ENCODE peak calls at places on chromosomes 7 and 10, in six cellular contexts. P, V, A, L, T and D are unnamed samples.
A peak's percentile ranks its signal among the peaks of the same experiment; 100 is the strongest.

GRCh38 chr7:17963281-17963680 is 23.0 kb upstream of the SNX13 start:
- DNase-seq in P (no peak), A (peak; percentile 72), L (no peak), T (no peak), V (no peak), D (no peak)

GRCh38 chr10:20858292-20859124 is 38.6 kb downstream of the NEBL start:
- DNase-seq in T (no peak), V (peak; percentile 22), L (peak; percentile 53), P (peak; percentile 22), A (peak; percentile 73), D (no peak)

GRCh38 chr7:15963206-15963605 is 276.7 kb upstream of the MEOX2 start:
- DNase-seq in P (no peak), L (no peak), T (no peak), A (no peak), V (no peak), D (no peak)

GRCh38 chr7:112060625-112061024 is 145.6 kb downstream of the DOCK4 start:
- DNase-seq in L (no peak), P (no peak), A (no peak), V (no peak), T (no peak), D (no peak)

GRCh38 chr10:15719062-15719898 is 442 bp downstream of the ITGA8 start:
- DNase-seq in V (no peak), P (no peak), L (no peak), T (no peak), A (peak; percentile 9), D (no peak)

GRCh38 chr7:1676550-1677071 is 6.5 kb downstream of the ELFN1 start:
- DNase-seq in P (no peak), L (no peak), V (no peak), A (no peak), T (no peak), D (no peak)

GRCh38 chr10:131641231-131641630 is 259.6 kb upstream of the PPP2R2D start:
- DNase-seq in T (no peak), L (no peak), A (no peak), V (no peak), P (no peak), D (peak; percentile 21)

GRCh38 chr10:121928528-121928884 is 675 bp upstream of the ATE1 start:
- DNase-seq in L (peak; percentile 26), V (peak; percentile 52), P (no peak), T (no peak), A (peak; percentile 42), D (no peak)

GRCh38 chr10:35335133-35335532 is 1.2 kb upstream of the CCNY start:
- DNase-seq in A (peak; percentile 36), P (no peak), T (no peak), V (no peak), L (peak; percentile 83), D (no peak)

GRCh38 chr10:121007264-121007663 is 156.1 kb downstream of the WDR11 start:
- DNase-seq in P (no peak), L (no peak), T (no peak), A (no peak), V (no peak), D (no peak)

GRCh38 chr7:14040528-14040927 is 51.1 kb upstream of the ETV1 start:
- DNase-seq in P (no peak), V (no peak), T (no peak), A (no peak), L (no peak), D (no peak)

GRCh38 chr10:75265856-75266255 is 30.1 kb upstream of the COMTD1 start:
- DNase-seq in T (no peak), L (no peak), A (no peak), P (no peak), V (no peak), D (no peak)

GRCh38 chr10:75266945-75267344 is 31.2 kb upstream of the COMTD1 start:
- DNase-seq in P (no peak), A (no peak), T (no peak), V (no peak), L (peak; percentile 75), D (no peak)

GRCh38 chr10:75263806-75264205 is 28.0 kb upstream of the COMTD1 start:
- DNase-seq in V (no peak), A (no peak), P (no peak), L (no peak), T (no peak), D (no peak)

GRCh38 chr10:75260990-75261389 is 25.2 kb upstream of the COMTD1 start:
- DNase-seq in L (no peak), T (no peak), A (no peak), P (no peak), V (no peak), D (no peak)

GRCh38 chr10:75261813-75262725 is 26.3 kb upstream of the COMTD1 start:
- DNase-seq in A (no peak), L (peak; percentile 87), P (no peak), T (no peak), V (no peak), D (no peak)
- TF ChIP-seq CTCF in A (no peak), L (no peak), P (no peak), T (no peak), V (no peak), D (no peak)

GRCh38 chr7:73307436-73307835 is 1.2 kb downstream of the NSUN5 start:
- DNase-seq in P (no peak), T (no peak), A (no peak), V (no peak), L (no peak), D (no peak)
- H3K4me3 ChIP-seq in P (peak overlapping the region; percentile 67), T (no peak overlapping the region), A (no peak overlapping the region), V (peak overlapping the region; percentile 82), L (peak overlapping the region; percentile 86), D (no peak overlapping the region)

GRCh38 chr10:81116201-81116600 is 578.5 kb downstream of the SH2D4B start:
- DNase-seq in L (peak; percentile 3), A (no peak), P (peak; percentile 12), T (no peak), V (no peak), D (peak; percentile 37)

DNA sequence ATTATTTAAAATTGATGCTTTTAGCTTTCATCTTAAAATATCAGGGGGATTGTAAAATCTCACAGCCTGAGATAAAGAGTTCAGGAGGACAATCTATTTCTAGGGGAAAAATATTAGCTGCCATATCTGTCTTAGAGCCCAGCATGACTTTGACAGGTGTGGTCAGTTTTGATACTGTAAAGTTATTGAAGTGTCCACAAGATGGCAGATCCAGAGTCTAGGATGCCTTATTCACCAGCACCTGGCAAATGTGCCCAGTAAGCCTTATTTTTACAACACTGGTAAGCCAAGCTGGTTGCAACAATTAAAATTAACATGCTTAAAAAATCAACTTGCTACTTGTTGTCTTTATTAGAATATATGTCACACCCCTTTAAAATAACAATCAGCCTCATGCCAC is 579.3 kb downstream of the SH2D4B start:
- DNase-seq in L (no peak), V (no peak), A (no peak), T (no peak), P (no peak), D (no peak)
- TF ChIP-seq CTCF in L (no peak), V (no peak), A (no peak), T (no peak), P (no peak), D (peak; percentile 20)

GRCh38 chr7:149415391-149416068 is 45.3 kb downstream of the ZNF777 start:
- DNase-seq in L (no peak), P (no peak), T (no peak), A (no peak), V (no peak), D (no peak)
- H3K4me3 ChIP-seq in L (no peak overlapping the region), P (peak overlapping the region; percentile 38), T (peak overlapping the region; percentile 16), A (peak overlapping the region; percentile 4), V (no peak overlapping the region), D (no peak overlapping the region)

DNA sequence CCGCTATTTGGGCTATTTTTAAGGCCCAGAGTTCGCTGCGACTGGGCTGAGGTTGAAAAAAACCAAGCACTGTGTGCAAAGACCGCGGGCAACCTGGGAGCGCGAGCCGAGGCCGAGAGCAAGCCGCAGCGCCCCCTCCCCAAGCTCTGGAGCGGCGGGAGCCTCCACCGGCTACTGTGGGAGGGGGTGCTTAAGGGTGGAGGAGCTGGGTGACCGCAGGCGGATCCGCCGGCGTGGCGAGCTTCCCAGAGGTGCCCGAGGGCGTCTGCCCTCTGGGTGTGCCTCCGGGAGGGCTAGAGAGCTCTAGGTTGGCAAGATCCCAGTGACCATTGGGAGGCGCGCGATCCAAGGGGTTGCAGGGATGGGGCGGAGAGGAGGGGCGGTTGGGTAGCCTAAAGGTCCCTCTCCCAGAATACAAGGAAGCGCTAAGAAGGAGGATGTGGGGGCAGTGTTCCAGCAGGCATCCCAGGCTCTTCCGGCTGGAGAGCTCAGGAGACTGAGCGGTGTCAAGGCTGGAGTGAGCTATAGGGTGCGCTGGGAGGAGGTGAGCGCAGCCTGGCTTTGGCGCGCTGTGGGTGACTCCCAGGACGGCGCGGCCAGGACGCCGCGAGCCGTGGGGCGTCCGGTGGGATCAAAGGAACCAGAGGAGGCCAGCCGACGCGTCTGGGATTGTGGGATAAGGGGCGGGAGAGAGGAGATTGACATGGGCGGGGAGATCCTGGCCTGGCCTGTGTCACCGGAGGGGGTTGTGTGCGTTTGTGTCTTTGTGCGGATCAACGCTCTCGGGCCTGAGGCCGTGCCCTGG is 8.0 kb downstream of the DLX5 start:
- DNase-seq in P (no peak), L (peak; percentile 30), T (no peak), V (no peak), A (no peak), D (no peak)
- TF ChIP-seq CTCF in P (no peak), L (peak; percentile 32), T (no peak), V (no peak), A (no peak), D (no peak)

DNA sequence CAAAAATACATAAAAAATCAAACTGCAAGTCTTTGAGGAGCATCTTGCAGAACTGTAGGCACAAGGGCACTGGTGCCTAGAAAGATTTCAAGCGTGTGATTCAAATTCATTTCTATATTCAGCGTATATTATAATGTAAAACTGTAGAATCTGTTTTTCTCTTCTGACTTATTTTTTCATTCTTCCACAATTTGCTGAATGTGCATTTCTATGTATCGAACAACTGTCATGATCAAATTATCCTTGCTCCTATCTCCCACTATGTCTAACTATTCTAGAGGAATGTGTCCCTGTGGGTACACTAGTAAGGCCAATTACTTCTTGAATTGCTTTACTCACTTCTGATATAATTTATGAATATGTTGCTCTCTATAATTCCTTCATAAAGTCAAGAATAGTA is 283.0 kb upstream of the MAGI2 start:
- DNase-seq in T (no peak), L (no peak), V (no peak), A (no peak), P (no peak), D (no peak)
- H3K4me3 ChIP-seq in T (no peak overlapping the region), L (no peak overlapping the region), V (no peak overlapping the region), A (no peak overlapping the region), P (no peak overlapping the region), D (no peak overlapping the region)

DNA sequence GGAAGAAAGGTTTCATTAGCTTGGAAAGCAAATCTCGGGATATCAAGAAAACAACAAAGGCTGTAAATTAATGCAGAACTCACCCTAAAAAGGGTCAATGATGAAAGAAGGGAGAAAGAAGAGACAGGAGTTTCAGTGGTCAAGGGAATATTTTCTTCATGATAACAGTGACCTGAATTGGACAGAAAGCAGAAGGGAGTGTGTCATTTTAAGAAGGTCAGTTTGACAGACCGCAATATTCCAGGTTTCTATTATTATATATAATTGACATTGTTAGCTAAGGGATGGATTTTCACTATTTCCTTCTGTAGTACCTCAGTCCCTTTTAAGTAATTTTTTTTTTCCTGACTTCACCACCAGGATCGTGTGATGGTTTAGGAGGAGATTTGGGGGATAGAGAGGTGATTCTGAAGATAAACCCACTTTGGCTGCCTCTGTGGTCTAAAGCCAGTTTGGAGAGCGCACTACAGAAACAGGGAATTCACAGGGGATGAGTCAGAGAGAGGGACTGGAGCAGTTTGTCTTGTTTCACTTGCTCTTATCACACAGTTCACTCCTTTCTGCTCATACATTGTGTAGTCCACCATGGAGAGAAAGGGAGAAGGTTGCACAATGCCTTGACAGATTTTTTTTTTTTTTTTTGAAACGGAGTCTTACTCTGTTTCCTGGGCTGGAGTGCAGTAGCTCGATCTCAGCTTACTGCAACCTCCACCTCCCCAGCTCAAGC is 417.9 kb downstream of the AUTS2 start:
- DNase-seq in A (peak; percentile 40), V (peak; percentile 22), T (no peak), L (no peak), P (no peak), D (peak; percentile 39)
- TF ChIP-seq CTCF in A (no peak), V (no peak), T (no peak), L (no peak), P (no peak), D (no peak)